ENCODE peak calls at places on chromosomes 16 and 17, in eight cellular contexts. E is OCI-LY7, R is MM.1S, H is neural progenitor cell, U is GM23338, S is GM23248, D is hepatocyte, I is PC-3. Q is an unnamed sample.

GRCh38 chr17:68591583-68591982 is 9.6 kb downstream of the FAM20A start:
- DNase-seq in I (peak), S (no peak), R (no peak), H (peak), E (no peak), U (peak), D (no peak), Q (no peak)

GRCh38 chr17:19579867-19580565 is 46.4 kb downstream of the SLC47A1 start:
- DNase-seq in H (peak), D (no peak), S (peak), E (no peak), R (no peak), U (peak), I (no peak), Q (no peak)

GRCh38 chr17:13031718-13032350 is 14.0 kb upstream of the ELAC2 start:
- DNase-seq in I (peak), H (peak), E (peak), D (peak), U (peak), R (peak), S (peak), Q (peak)

GRCh38 chr17:80441133-80441578 is 26.2 kb downstream of the ENDOV start:
- DNase-seq in H (peak), U (peak), R (peak), I (peak), D (peak), S (peak), E (peak), Q (no peak)

GRCh38 chr16:78045865-78046581 is 23.7 kb downstream of the CLEC3A start:
- DNase-seq in I (peak), R (no peak), D (peak), H (peak), E (no peak), U (peak), S (peak), Q (no peak)

GRCh38 chr17:46194393-46195216 is 1.4 kb upstream of the KANSL1 start:
- DNase-seq in S (peak), E (peak), H (peak), U (peak), D (peak), I (peak), R (peak), Q (peak)

GRCh38 chr16:2299121-2299914 is 31.4 kb upstream of the RNPS1 start:
- DNase-seq in R (no peak), H (no peak), U (no peak), S (no peak), D (no peak), E (no peak), I (no peak), Q (no peak)

GRCh38 chr16:85612801-85613608 is at the start of gene GSE1:
- DNase-seq in D (peak), H (peak), S (peak), E (peak), R (peak), I (peak), U (peak), Q (peak)

GRCh38 chr17:48643697-48644012 is 17.5 kb upstream of the HOXB9 start:
- DNase-seq in U (no peak), I (no peak), H (no peak), S (no peak), E (no peak), D (no peak), R (no peak), Q (no peak)

GRCh38 chr17:33968350-33969044 is 286.6 kb upstream of the CCL2 start:
- DNase-seq in U (peak), I (no peak), R (peak), D (no peak), E (peak), H (no peak), S (peak), Q (no peak)

GRCh38 chr16:71358464-71359031 is at the start of gene CALB2:
- DNase-seq in U (peak), I (peak), E (peak), S (peak), D (peak), H (peak), R (peak), Q (no peak)

GRCh38 chr17:39753514-39754160 is 15.9 kb downstream of the GRB7 start:
- DNase-seq in R (peak), E (peak), S (peak), H (peak), I (peak), D (peak), U (peak), Q (no peak)

GRCh38 chr17:80978499-80979497 is 12.8 kb upstream of the CHMP6 start:
- DNase-seq in S (no peak), D (no peak), H (no peak), R (no peak), I (no peak), E (no peak), U (no peak), Q (no peak)

GRCh38 chr16:87465306-87465705 is 27.5 kb downstream of the ZCCHC14 start:
- DNase-seq in S (peak), D (peak), I (peak), R (no peak), H (no peak), E (no peak), U (no peak), Q (no peak)

GRCh38 chr17:57900991-57901743 is 51.3 kb upstream of the MRPS23 start:
- DNase-seq in D (no peak), E (no peak), U (no peak), H (no peak), I (peak), S (no peak), R (no peak), Q (no peak)

GRCh38 chr17:75844530-75845057 is 390 bp upstream of the UNC13D start:
- DNase-seq in H (no peak), I (peak), R (no peak), S (no peak), U (no peak), E (no peak), D (peak), Q (peak)

GRCh38 chr17:2707721-2708584 is 3.6 kb downstream of the CLUH start:
- DNase-seq in R (no peak), E (peak), H (peak), D (peak), S (peak), I (no peak), U (peak), Q (no peak)

GRCh38 chr17:79950306-79950705 is 85.4 kb downstream of the TBC1D16 start:
- DNase-seq in H (peak), R (no peak), D (peak), I (no peak), E (no peak), S (no peak), U (peak), Q (no peak)

GRCh38 chr17:49670002-49670401 is 7.9 kb downstream of the SPOP start:
- DNase-seq in I (no peak), R (no peak), U (no peak), S (peak), E (no peak), D (no peak), H (no peak), Q (no peak)

GRCh38 chr17:4127555-4127954 is 15.3 kb downstream of the ZZEF1 start:
- DNase-seq in H (no peak), R (no peak), S (no peak), E (no peak), U (no peak), I (no peak), D (no peak), Q (no peak)

GRCh38 chr17:7074931-7075330 is 5.1 kb downstream of the CLEC10A start:
- DNase-seq in D (no peak), H (no peak), U (no peak), I (no peak), R (no peak), E (no peak), S (no peak), Q (no peak)

DNA sequence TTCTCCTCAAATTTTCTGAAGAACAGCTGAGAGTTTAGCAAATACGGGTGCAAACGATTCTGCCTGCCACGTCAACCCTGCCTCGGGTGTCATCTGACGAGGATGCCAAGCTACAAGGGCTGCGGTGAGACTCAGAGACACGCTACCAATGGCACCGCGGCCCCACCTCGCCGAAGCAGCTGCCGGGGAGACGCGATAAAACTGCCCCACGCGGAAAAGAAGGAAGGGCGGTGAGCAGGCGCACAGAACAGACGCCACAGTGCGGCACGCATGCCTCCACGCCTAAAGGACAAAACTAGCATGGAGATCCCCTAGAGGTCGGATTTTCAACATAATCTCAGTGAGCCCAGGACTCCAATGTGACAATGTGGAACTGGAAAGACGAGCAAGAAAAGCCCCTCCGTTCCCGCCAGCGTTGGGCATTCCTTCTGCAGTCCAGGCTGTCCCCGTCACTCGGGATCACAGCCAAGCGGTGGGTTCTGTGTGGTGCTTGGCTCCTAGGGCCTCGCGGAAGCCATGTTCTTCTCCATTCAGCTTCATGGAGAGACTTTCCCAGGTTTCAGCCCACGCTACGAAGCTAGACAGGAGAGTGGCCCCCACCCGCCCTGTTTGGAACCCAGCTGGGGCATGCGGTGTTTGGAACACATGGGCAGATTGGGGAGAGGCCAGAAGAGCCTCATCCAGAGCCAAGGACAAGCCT is 5.9 kb downstream of the LMF1 start:
- DNase-seq in D (no peak), U (no peak), E (no peak), R (no peak), I (peak), S (no peak), H (no peak), Q (no peak)
- TF ChIP-seq EZH2phosphoT487 in D (no peak), U (no peak), E (no peak), R (no peak), I (no peak), S (no peak), H (no peak), Q (no peak)

DNA sequence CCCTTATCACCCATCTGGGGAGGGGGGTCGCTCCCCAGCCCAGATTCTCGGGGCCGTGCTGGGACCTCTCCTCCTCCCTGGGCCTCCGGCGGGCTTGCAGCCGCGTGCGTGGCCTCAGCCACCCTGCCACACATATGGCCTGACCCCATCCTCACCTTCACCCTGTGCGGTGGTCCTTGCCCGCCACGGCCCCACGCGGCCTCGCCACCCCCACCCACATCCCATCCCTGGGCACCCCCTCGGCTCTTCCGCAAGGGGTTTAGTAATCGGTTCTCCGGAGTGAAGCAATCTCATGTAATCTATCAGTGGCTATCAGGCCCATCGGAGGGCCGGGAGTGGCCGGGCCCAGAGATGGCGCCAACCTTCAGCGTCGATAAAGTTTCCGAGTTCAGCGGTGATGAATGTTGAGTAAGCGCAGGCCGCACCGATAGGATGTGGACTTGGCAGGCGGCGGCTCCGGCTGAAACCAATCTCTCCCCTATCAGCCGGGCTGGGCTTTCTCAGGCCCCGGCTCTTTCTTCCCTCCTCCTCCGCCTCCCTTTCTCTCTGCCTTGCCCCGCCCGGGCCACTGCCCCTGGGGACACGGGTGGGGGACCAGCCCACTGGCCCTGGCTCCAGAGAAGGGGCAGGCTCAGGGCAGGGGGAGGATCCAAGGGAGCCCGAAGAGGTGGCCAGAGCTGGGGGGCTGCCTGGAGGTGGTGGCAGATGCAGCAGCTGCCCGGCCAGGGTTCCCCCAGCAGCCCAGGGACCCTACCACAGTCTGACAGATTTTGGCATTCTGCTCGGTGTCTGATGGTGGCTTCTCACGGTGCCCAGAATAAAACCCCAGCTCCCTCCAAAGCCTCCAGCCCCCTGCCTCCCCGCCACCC is 20.8 kb downstream of the ZFPM1 start:
- DNase-seq in R (no peak), S (no peak), D (no peak), E (no peak), U (no peak), H (no peak), I (no peak), Q (no peak)
- H3K4me3 ChIP-seq in R (no peak), S (no peak), D (no peak), E (no peak), U (no peak), H (no peak), I (no peak), Q (no peak)

DNA sequence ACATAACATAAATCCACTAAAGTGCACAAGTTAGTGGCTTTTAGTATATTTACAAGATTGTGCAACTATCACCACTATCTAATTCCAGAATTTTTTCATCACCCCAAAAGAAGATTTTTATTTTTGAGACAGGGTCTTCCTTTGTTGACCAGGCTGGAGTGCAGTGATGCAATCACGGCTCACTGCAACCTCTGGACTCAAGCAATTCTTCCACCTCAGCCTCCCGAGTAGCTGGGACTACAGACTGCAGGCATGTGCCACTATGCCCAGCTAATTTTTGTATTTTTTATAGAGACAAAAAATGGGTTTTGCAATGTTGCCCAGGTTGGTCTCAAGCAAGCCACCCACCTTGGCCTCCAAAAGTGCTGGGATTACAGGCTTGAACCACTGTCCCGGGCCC is 15.1 kb downstream of the DRC7 start:
- DNase-seq in U (no peak), I (no peak), E (no peak), S (no peak), H (no peak), D (no peak), R (no peak), Q (no peak)
- TF ChIP-seq EZH2phosphoT487 in U (no peak), I (no peak), E (no peak), S (no peak), H (no peak), D (no peak), R (no peak), Q (no peak)

DNA sequence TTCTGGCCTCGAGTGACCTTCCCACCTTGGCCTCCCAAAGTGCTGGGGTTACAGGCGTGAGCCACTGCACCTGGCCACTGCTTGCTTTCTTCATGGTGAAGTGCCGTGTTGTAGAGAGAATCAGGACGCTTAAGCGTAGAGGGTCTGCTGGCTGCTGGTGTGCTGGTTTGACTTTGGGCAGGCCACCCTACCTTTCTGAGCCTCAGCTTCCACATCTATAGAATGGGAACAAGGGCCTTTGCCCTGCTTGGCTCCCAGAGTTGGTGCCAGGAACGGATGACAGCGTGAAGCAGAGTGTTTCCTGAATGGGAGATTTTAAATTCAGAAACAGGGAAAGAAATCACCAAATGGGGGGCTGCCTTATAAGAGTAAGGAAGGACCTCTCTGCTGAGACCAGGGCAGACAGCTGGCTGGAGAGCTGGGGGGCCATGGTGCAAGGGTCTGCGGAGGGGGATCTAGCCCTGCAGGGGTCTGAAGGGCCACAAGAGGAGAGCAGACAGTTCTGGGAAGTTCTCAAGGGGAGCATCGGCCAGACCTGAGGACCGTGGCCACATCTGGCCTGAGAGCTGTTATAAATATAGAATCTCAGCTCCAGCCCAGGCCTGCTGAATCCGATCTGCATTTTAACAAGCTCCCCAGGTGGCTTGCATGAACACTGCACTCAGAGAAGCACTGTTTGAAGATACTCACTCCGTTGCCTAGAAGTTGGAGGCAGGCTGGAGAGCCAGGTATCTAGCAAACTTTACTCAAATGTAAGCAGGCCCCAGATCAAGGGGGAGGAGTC is 61.0 kb downstream of the NKD1 start:
- DNase-seq in H (no peak), R (no peak), U (no peak), D (peak), S (no peak), I (no peak), E (no peak), Q (no peak)
- H3K4me3 ChIP-seq in H (no peak), R (no peak), U (no peak), D (no peak), S (no peak), I (no peak), E (no peak), Q (no peak)

Q was measured in HCT116.